ENCODE peak calls at places on chromosomes 5 and 9, in seven cellular contexts. A is mesenchymal stem cell, Y is IMR-90, K is neuronal stem cell, O is H1, T is H9, P is trophoblast cell. W is an unnamed sample.

GRCh38 chr9:214488-215448 is at the start of gene DOCK8:
- DNase-seq in A (no peak), Y (no peak), K (peak; percentile 59), O (no peak), T (peak; percentile 83), P (peak; percentile 75), W (peak; percentile 80)

GRCh38 chr5:50846261-50846660 is 179.8 kb downstream of the PARP8 start:
- DNase-seq in A (no peak), Y (no peak), K (no peak), O (no peak), T (no peak), P (no peak), W (no peak)

GRCh38 chr5:31937226-31937625 is 236.9 kb downstream of the GOLPH3 start:
- DNase-seq in A (no peak), Y (no peak), K (no peak), O (no peak), T (no peak), P (no peak), W (no peak)

GRCh38 chr9:71518045-71518888 is 250.0 kb downstream of the CEMIP2 start:
- DNase-seq in A (no peak), Y (no peak), K (no peak), O (no peak), T (no peak), P (no peak), W (no peak)

GRCh38 chr5:142012792-142013388 is at the start of gene GNPDA1:
- DNase-seq in A (peak; percentile 71), Y (peak; percentile 72), K (no peak), O (peak; percentile 27), T (peak; percentile 71), P (peak; percentile 81), W (peak; percentile 74)

GRCh38 chr9:14221119-14221518 is 92.8 kb downstream of the NFIB start:
- DNase-seq in A (no peak), Y (peak; percentile 30), K (no peak), O (no peak), T (no peak), P (peak; percentile 22), W (no peak)

GRCh38 chr9:112091805-112092204 is 83.3 kb downstream of the SUSD1 start:
- DNase-seq in A (no peak), Y (peak; percentile 36), K (no peak), O (no peak), T (peak; percentile 46), P (no peak), W (peak; percentile 45)

GRCh38 chr5:135246923-135247795 is 151.9 kb downstream of the MACROH2A1 start:
- DNase-seq in A (peak; percentile 95), Y (peak; percentile 98), K (no peak), O (no peak), T (peak; percentile 43), P (no peak), W (peak; percentile 84)

GRCh38 chr5:67032921-67033664 is 163.5 kb downstream of the CD180 start:
- DNase-seq in A (peak; percentile 38), Y (peak; percentile 73), K (no peak), O (no peak), T (no peak), P (no peak), W (no peak)

GRCh38 chr9:92405770-92406169 is 1.4 kb upstream of the OGN start:
- DNase-seq in A (peak; percentile 14), Y (no peak), K (no peak), O (no peak), T (no peak), P (no peak), W (no peak)

GRCh38 chr9:86207193-86207592 is 52.3 kb downstream of the C9orf153 start:
- DNase-seq in A (no peak), Y (no peak), K (no peak), O (no peak), T (no peak), P (no peak), W (no peak)

GRCh38 chr9:89379031-89379430 is 60.7 kb downstream of the SECISBP2 start:
- DNase-seq in A (no peak), Y (no peak), K (no peak), O (no peak), T (no peak), P (no peak), W (no peak)

GRCh38 chr5:167731951-167732350 is 559.5 kb upstream of the WWC1 start:
- DNase-seq in A (no peak), Y (no peak), K (no peak), O (no peak), T (no peak), P (no peak), W (peak; percentile 61)

GRCh38 chr9:136671646-136672430 is 9.1 kb downstream of the EGFL7 start:
- DNase-seq in A (no peak), Y (no peak), K (peak; percentile 54), O (no peak), T (peak; percentile 57), P (no peak), W (peak; percentile 35)

GRCh38 chr5:142757564-142757963 is 12.6 kb upstream of the ARHGAP26 start:
- DNase-seq in A (no peak), Y (no peak), K (no peak), O (no peak), T (no peak), P (no peak), W (no peak)

GRCh38 chr5:9667906-9668305 is 37.8 kb upstream of the TAS2R1 start:
- DNase-seq in A (no peak), Y (no peak), K (no peak), O (no peak), T (no peak), P (no peak), W (no peak)

GRCh38 chr9:7436754-7437153 is 362.8 kb downstream of the DMAC1 start:
- DNase-seq in A (no peak), Y (no peak), K (no peak), O (no peak), T (no peak), P (no peak), W (no peak)

GRCh38 chr5:149902177-149902576 is 42.4 kb downstream of the PDE6A start:
- DNase-seq in A (no peak), Y (no peak), K (no peak), O (no peak), T (no peak), P (no peak), W (peak; percentile 51)

GRCh38 chr5:20335978-20336377 is 348.0 kb upstream of the CDH18 start:
- DNase-seq in A (no peak), Y (no peak), K (no peak), O (no peak), T (no peak), P (no peak), W (peak; percentile 26)

GRCh38 chr9:83027153-83027867 is 35.6 kb downstream of the RASEF start:
- DNase-seq in A (peak; percentile 88), Y (peak; percentile 90), K (no peak), O (no peak), T (no peak), P (peak; percentile 77), W (no peak)

GRCh38 chr5:10631597-10631996 is 67.7 kb downstream of the ANKRD33B start:
- DNase-seq in A (no peak), Y (no peak), K (no peak), O (no peak), T (no peak), P (no peak), W (no peak)

GRCh38 chr5:112267231-112267630 is 151.8 kb downstream of the EPB41L4A start:
- DNase-seq in A (no peak), Y (no peak), K (no peak), O (no peak), T (no peak), P (no peak), W (no peak)

GRCh38 chr5:177576169-177576568 is 15.8 kb upstream of the TMED9 start:
- DNase-seq in A (no peak), Y (no peak), K (no peak), O (no peak), T (no peak), P (no peak), W (no peak)

GRCh38 chr5:35742006-35742405 is 114.7 kb upstream of the IL7R start:
- DNase-seq in A (no peak), Y (no peak), K (no peak), O (no peak), T (no peak), P (no peak), W (no peak)

GRCh38 chr5:87385794-87386193 is 26.9 kb downstream of the CCNH start:
- DNase-seq in A (no peak), Y (no peak), K (no peak), O (no peak), T (no peak), P (no peak), W (peak; percentile 4)

GRCh38 chr5:98770158-98770910 is 3.1 kb upstream of the RGMB start:
- DNase-seq in A (peak; percentile 85), Y (peak; percentile 66), K (no peak), O (no peak), T (no peak), P (peak; percentile 51), W (peak; percentile 43)

GRCh38 chr9:96644137-96644536 is 11.0 kb downstream of the PRXL2C start:
- DNase-seq in A (no peak), Y (no peak), K (no peak), O (no peak), T (no peak), P (no peak), W (no peak)

DNA sequence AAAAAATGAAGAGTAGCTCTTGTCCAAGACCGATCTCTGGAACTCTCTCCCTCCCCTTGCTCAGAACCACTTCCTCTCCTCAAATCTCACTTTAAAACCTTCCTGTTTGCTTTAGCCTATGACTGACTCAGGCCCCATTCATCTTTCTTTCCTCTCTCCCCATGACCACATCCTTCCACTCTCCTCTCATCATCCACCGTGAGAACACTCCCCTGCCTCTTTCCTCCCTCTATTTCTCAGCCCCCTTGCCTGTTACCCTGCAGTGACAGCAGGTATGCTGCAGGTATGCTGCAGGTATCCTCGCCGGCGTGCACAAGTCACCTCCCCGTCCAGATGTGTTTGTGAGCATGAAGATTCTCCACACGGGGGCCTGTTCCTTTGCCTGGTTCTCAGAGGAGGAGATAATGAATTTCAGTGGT is 505.3 kb downstream of the CCDC171 start:
- DNase-seq in A (peak; percentile 51), Y (peak; percentile 86), K (no peak), O (no peak), T (no peak), P (peak; percentile 50), W (peak; percentile 16)
- H2BK120ac ChIP-seq in A (peak overlapping the region; percentile 42), Y (peak overlapping the region; percentile 100), K (no peak overlapping the region), O (no peak overlapping the region), T (no peak overlapping the region), P (no peak overlapping the region), W (no peak overlapping the region)

GRCh38 chr5:80064124-80064523 is 29.0 kb downstream of the THBS4 start:
- DNase-seq in A (no peak), Y (no peak), K (no peak), O (no peak), T (no peak), P (no peak), W (no peak)
- H3K4ac ChIP-seq in A (no peak overlapping the region), Y (no peak overlapping the region), K (no peak overlapping the region), O (no peak overlapping the region), T (no peak overlapping the region), P (no peak overlapping the region), W (no peak overlapping the region)

DNA sequence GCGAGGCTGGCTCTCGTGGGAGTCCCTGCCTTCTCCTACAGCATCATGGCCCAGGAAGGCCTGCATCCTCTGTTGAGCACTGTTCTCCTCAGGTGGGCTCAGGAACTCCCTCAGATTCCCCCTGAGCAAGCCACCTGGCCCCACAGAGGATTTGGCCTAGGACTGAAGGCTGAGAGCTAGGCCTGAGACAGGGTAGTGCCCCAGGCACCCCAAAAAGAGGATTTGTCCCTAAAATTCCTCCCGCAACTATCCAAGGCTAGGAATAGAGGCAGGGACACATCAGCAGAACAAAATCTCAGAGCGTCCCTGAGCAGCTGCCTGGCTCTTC is 11.0 kb upstream of the IRF1 start:
- DNase-seq in A (no peak), Y (no peak), K (no peak), O (no peak), T (no peak), P (no peak), W (no peak)
- H3K4me2 ChIP-seq in A (no peak overlapping the region), Y (no peak overlapping the region), K (no peak overlapping the region), O (no peak overlapping the region), T (no peak overlapping the region), P (no peak overlapping the region), W (no peak overlapping the region)

GRCh38 chr5:72871358-72872024 is 55.0 kb downstream of the TNPO1 start:
- DNase-seq in A (no peak), Y (peak; percentile 51), K (no peak), O (no peak), T (no peak), P (no peak), W (no peak)
- H2BK120ac ChIP-seq in A (no peak overlapping the region), Y (no peak overlapping the region), K (no peak overlapping the region), O (no peak overlapping the region), T (no peak overlapping the region), P (no peak overlapping the region), W (no peak overlapping the region)

W was measured in mesendoderm.